ENCODE peak calls at places on chromosomes 13 and 19, in four cellular contexts. E is PC-9, I is WERI-Rb-1, K is cardiac fibroblast. S is an unnamed sample.

GRCh38 chr19:14502334-14503092 is 6.6 kb upstream of the GIPC1 start:
- DNase-seq in E (peak), I (no peak), K (peak), S (no peak)

GRCh38 chr19:5143471-5144411 is 174.8 kb downstream of the KDM4B start:
- DNase-seq in E (no peak), I (no peak), K (no peak), S (no peak)

GRCh38 chr13:61162636-61163035 is 253.0 kb downstream of the PCDH20 start:
- DNase-seq in E (no peak), I (no peak), K (peak), S (no peak)

GRCh38 chr13:57408312-57408711 is 223.2 kb upstream of the PCDH17 start:
- DNase-seq in E (no peak), I (peak), K (no peak), S (no peak)

GRCh38 chr19:4597975-4598671 is 38.6 kb upstream of the SEMA6B start:
- DNase-seq in E (peak), I (peak), K (no peak), S (no peak)

GRCh38 chr13:84896128-84896527 is 903.1 kb downstream of the SLITRK6 start:
- DNase-seq in E (peak), I (peak), K (peak), S (no peak)

GRCh38 chr13:84413016-84413415 is 530.7 kb upstream of the SLITRK1 start:
- DNase-seq in E (no peak), I (no peak), K (no peak), S (no peak)

GRCh38 chr13:75052616-75053015 is 429.4 kb downstream of the TBC1D4 start:
- DNase-seq in E (no peak), I (no peak), K (no peak), S (no peak)

GRCh38 chr19:1503089-1503924 is 9.5 kb downstream of the ADAMTSL5 start:
- DNase-seq in E (peak), I (peak), K (peak), S (no peak)

GRCh38 chr13:75587679-75588078 is 38.1 kb downstream of the UCHL3 start:
- DNase-seq in E (no peak), I (no peak), K (peak), S (no peak)

GRCh38 chr13:92842145-92842544 is 384.5 kb upstream of the GPC6 start:
- DNase-seq in E (no peak), I (no peak), K (peak), S (peak)

GRCh38 chr13:24106429-24106828 is 54.1 kb upstream of the SPATA13 start:
- DNase-seq in E (no peak), I (no peak), K (no peak), S (no peak)

GRCh38 chr13:112072531-112073244 is 5.7 kb downstream of the SOX1 start:
- DNase-seq in E (no peak), I (peak), K (no peak), S (no peak)

GRCh38 chr19:42601811-42602443 is 7.2 kb upstream of the CEACAM8 start:
- DNase-seq in E (peak), I (no peak), K (peak), S (no peak)

GRCh38 chr19:7676854-7677253 is at the start of gene MCEMP1:
- DNase-seq in E (no peak), I (no peak), K (no peak), S (no peak)

GRCh38 chr13:99367106-99367616 is 60.0 kb upstream of the GPR183 start:
- DNase-seq in E (no peak), I (peak), K (no peak), S (no peak)

GRCh38 chr13:78022164-78022877 is 103.7 kb upstream of the EDNRB start:
- DNase-seq in E (no peak), I (no peak), K (peak), S (peak)

GRCh38 chr19:15251749-15252397 is 19.6 kb upstream of the EPHX3 start:
- DNase-seq in E (peak), I (peak), K (peak), S (peak)

GRCh38 chr19:38044267-38045111 is 137.5 kb downstream of the SIPA1L3 start:
- DNase-seq in E (no peak), I (no peak), K (peak), S (no peak)

GRCh38 chr19:10499550-10500246 is 3.5 kb downstream of the KEAP1 start:
- DNase-seq in E (no peak), I (no peak), K (no peak), S (no peak)

GRCh38 chr13:41188584-41188983 is 5.8 kb downstream of the KBTBD7 start:
- DNase-seq in E (no peak), I (no peak), K (peak), S (no peak)

DNA sequence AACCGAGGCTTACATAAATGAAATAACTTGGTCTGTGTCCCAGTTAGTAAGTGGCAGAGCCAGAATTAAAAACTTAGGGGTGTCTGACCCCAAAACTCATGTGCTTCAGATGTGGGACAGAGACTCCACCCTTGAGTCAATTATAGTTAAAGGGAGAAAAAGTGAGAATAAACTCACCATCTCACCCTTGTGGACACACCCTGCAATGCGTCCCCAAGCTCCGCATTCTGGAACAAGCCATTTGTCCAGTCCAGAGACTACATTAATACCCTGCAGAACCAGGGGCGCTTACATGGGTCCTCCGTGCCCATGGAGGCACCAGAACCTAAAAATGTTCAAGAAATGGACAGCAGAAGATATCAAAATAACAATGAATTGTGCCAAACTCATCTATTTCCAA is 207.0 kb upstream of the ZNF507 start:
- DNase-seq in E (no peak), I (peak), K (no peak), S (no peak)
- TF ChIP-seq CTCF in E (no peak), I (peak), K (no peak), S (peak)

DNA sequence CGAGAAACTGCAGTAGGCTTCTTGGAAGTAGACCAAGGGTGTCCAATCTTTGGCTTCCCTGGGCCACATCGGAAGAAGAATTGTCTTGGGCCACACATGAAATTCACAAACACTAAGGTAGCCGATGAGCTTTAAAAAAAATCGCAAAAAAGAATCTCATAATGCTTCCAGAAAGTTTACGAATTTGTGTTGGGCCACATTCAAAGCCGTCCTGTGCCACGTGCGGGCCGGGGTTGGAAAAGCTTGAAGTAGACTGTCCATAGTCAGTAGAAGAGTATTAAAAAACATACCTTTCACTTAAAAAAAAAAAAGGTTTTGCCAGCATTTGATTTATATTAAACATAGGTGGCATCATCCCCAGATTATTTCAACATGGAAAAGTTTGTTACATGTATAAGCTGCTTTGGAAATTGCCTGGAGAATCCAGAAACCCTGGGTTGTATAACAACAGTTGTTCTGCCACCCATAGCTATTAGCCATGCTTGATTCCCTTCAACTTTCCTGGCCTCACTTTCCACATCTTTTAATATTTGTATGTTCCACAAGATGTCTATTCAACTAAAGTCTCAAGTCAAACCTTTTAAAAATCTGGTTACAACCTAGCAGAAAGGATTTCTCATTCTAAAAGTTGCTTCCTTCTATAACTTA is 1.0 kb downstream of the IFT88 start:
- DNase-seq in E (no peak), I (no peak), K (no peak), S (no peak)
- H3K4me3 ChIP-seq in E (peak), I (peak), K (peak), S (peak)

GRCh38 chr19:11598103-11598483 is 810 bp downstream of the ZNF627 start:
- DNase-seq in E (no peak), I (peak), K (peak), S (no peak)

GRCh38 chr19:11598746-11599145 is 1.5 kb downstream of the ZNF627 start:
- DNase-seq in E (no peak), I (no peak), K (no peak), S (no peak)

GRCh38 chr19:11594084-11594483 is 3.2 kb upstream of the ZNF627 start:
- DNase-seq in E (no peak), I (no peak), K (no peak), S (no peak)

GRCh38 chr19:11596156-11596555 is 1.1 kb upstream of the ZNF627 start:
- DNase-seq in E (no peak), I (no peak), K (no peak), S (no peak)

DNA sequence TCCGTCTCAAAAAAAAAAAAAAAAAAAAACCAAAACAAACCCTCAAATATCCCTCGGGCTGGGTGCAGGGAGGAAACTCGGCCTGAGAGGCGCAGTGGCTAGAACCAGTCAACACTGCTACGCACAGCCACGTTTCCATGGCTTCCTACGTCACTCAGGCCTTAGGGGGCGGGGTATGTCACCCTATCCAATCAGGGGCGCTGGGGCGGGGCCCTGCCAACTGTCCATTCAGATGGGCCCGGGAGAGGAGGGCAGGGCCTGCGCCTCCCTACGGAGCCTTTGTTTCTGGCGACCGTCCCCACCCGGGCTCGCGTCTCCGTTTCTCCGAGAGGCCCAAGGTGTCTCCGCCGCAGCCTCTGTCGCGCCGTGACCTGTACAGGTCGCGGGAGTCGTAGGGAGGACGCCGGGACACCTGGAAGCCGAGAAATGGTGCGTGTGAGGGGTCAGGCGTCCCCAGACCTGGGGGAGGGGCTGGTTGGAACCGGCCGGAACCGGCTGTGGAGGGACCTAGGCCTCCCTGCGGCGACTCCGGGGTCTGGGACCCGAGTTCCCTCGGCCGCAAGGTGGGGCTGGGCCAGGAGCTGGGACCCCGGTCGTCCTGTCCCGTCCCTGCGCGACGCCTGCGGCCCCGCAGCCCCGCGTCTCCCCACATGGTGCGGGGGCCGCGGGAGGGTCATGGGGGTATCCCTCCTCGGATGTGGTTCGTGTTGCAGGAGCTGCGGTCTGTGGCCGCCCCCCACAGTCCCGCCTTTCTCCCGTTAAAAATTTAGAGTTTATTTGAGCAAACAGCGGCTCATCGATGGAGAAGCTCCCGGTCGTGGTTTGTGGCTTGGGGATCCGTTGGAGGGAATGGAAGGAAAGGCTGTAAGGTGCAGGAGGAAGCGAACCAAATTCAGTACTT is at the start of gene ZNF627:
- DNase-seq in E (peak), I (peak), K (peak), S (peak)
- TF ChIP-seq CTCF in E (peak), I (peak), K (no peak), S (peak)

DNA sequence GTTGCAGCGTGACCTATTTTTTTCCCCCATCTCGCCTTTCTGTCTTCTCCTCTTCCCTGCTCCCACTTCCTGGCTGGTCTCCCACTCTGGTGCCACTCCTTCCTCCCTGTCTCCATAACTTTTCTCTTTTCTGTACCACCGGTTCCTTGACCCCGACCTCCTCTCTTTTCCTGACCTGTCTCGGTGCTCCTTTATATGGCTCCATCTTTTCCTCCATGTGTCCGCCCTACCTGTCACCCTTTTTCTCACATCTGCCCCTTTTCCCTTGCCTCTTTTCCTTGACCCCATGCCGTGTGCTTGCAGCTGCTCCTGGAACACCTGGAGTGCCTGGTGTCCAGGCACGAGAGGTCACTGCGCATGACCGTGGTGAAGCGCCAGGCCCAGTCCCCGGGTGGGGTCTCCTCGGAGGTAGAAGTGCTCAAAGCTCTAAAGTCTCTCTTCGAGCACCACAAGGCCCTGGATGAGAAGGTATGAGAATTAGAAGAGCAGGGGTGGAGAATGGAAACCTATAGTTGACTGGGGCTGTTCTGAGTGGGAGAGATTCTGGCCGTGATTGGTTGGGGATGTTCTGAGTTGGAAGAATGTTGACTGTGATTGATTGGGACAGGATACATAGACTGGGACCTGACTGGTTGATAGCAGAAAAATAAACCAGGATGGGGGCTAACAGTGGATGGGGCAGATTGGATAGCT is 9.3 kb downstream of the PPFIA3 start:
- DNase-seq in E (no peak), I (no peak), K (no peak), S (no peak)
- H3K4me3 ChIP-seq in E (peak), I (no peak), K (no peak), S (peak)

DNA sequence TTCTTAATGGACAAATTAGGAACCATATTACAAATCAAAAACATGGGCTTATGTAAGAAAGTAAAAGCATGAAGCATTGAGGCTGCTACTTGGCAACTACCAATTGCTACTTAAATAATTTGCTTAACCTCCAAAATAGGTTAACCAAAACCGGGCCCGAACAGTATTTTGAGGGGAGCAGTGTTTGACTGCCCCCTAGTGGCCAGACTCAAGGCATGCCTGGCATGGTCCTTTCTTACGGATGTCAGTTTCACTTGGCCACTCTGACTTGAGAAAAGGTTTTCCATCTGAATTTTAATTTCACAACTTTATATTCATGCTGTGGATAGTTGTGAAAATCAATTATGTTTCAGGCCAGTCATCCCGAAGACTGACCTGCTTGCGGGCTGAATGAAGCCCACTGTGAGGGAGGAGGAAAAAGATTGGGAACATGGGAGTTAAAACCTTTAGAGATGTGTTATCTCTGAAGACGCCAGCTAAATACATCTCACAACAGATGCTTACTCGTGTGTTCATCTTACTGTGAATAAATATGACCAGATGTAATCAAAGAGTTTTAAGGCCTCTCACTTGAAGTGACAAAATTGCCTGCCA is 2.9 kb downstream of the RXFP2 start:
- DNase-seq in E (peak), I (peak), K (peak), S (peak)
- TF ChIP-seq CTCF in E (peak), I (peak), K (peak), S (peak)

GRCh38 chr13:113297370-113297871 is 382 bp downstream of the LAMP1 start:
- DNase-seq in E (no peak), I (peak), K (peak), S (no peak)

GRCh38 chr13:113291129-113291528 is 5.9 kb upstream of the LAMP1 start:
- DNase-seq in E (no peak), I (no peak), K (no peak), S (no peak)

GRCh38 chr13:113288880-113289279 is 8.2 kb upstream of the LAMP1 start:
- DNase-seq in E (no peak), I (no peak), K (no peak), S (no peak)

GRCh38 chr13:113296842-113297369 is at the start of gene LAMP1:
- DNase-seq in E (peak), I (peak), K (peak), S (peak)

DNA sequence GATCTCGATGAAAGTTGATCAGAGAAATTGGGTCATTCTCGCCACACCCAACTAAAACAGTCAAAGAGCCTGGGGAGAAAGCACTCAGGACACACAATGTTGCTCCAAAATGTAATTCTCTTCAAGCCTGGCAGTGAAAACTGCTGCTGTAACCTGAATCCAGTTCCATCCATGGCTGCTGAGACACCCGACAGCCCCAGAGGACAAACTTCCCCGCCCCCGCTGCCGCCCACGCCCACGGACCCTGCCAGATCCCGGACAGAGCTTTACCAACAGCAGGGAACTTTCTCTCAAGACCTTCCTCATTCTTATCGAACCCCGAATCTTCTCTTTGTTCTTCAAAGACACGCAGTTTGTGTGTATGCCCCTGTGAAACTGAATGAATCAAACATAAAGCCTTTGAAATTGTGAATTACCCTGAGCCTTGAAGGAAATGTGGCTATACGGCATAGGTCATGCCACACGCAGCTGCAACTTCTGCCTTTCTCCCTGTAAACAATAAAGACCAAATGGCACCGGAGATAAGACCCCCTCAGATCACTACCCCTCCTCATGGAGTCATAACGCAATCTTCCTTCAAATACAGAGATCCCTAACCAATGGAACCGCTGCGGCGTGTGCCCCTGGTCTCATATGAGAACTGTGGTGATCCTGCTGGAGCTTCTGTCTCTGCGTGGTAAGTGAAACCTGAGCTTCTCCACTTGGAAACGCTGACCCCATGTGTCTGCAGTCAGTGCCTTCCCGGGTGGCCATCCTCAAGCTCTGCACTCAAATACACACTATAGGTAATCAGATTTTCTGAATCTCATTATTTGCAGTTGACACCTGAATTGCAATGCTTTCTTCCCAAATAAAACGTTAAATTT is 4.8 kb upstream of the LAMP1 start:
- DNase-seq in E (peak), I (peak), K (peak), S (no peak)
- H3K4me3 ChIP-seq in E (peak), I (peak), K (peak), S (peak)

GRCh38 chr19:3233831-3234230 is 9.4 kb downstream of the CELF5 start:
- DNase-seq in E (no peak), I (no peak), K (no peak), S (no peak)
- TF ChIP-seq CTCF in E (no peak), I (no peak), K (no peak), S (no peak)

GRCh38 chr19:33376423-33376822 is 2.9 kb downstream of the CEBPG start:
- DNase-seq in E (peak), I (no peak), K (peak), S (no peak)

GRCh38 chr19:33373701-33374405 is at the start of gene CEBPG:
- DNase-seq in E (peak), I (peak), K (peak), S (no peak)

GRCh38 chr19:33374406-33374703 is 846 bp downstream of the CEBPG start:
- DNase-seq in E (no peak), I (peak), K (peak), S (no peak)

GRCh38 chr19:33375760-33376159 is 2.3 kb downstream of the CEBPG start:
- DNase-seq in E (no peak), I (no peak), K (peak), S (no peak)

DNA sequence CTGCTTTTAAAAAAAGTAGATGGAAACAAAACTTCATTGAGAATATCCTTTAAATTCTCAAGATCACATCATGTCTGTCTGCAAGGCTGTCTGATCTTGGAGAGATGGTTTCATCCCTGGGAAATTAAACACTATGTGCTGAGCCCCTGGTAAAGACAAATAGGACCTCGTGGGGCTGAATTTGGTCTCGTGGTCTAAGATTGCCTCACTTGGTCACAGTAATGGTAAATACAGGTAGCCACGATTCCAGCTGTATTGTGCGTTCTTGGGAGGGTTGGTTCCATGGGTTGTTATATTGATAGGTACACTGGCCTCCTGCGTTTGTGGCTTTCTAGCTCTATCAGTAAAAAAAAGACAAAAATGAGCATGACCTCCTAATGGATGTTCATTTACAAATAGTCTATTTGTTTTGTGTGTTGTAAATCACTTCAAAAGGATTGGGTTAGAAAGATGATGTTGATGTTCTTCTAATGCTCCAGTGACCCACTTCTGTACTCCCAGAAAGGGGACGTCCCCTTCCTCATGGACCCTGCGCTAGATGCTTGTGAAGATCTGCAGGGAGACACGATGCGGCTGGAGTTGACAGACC is 1.7 kb downstream of the CEBPG start:
- DNase-seq in E (no peak), I (no peak), K (no peak), S (no peak)
- H3K4me3 ChIP-seq in E (peak), I (no peak), K (peak), S (no peak)

S was measured in retinal pigment epithelial cell.